ENCODE peak calls at places on chromosomes 4 and X, in ten cellular contexts. W is NCI-H2081, H is endodermal cell, Y is RPMI7951, M is putamen, G is ascending aorta, E is choroid plexus epithelial cell, V is AG08396, B is osteocyte, C is OCI-M1. A is an unnamed sample.

GRCh38 chr4:86359944-86360478 is at the start of gene MAPK10:
- DNase-seq in Y (peak; percentile 70), W (peak; percentile 93), C (peak; percentile 95), E (peak; percentile 96), M (peak; percentile 98), V (no peak), B (no peak), G (peak; percentile 72), H (peak; percentile 73), A (peak; percentile 59)

GRCh38 chr4:141540643-141541042 is 95.7 kb upstream of the IL15 start:
- DNase-seq in V (no peak), B (no peak), E (peak; percentile 60), W (no peak), M (no peak), G (no peak), H (no peak), Y (no peak), C (no peak), A (no peak)

GRCh38 chr4:47945930-47946726 is 31.7 kb upstream of the NFXL1 start:
- DNase-seq in W (no peak), M (no peak), H (no peak), Y (no peak), B (no peak), C (no peak), G (no peak), E (peak; percentile 9), V (no peak), A (no peak)

GRCh38 chr4:22787753-22788389 is 95.1 kb downstream of the GBA3 start:
- DNase-seq in Y (no peak), V (no peak), E (no peak), M (no peak), G (no peak), B (no peak), C (no peak), H (no peak), W (no peak), A (no peak)

GRCh38 chrX:121191779-121192178 is 144.4 kb downstream of the GLUD2 start:
- DNase-seq in Y (no peak), E (no peak), B (no peak), W (no peak), H (no peak), M (no peak), V (no peak), C (no peak), G (no peak), A (no peak)

GRCh38 chr4:54659213-54660144 is 1.7 kb downstream of the KIT start:
- DNase-seq in E (peak; percentile 53), B (no peak), W (peak; percentile 34), Y (peak; percentile 5), H (peak; percentile 60), M (no peak), C (peak; percentile 71), V (no peak), G (no peak), A (no peak)

GRCh38 chr4:162644346-162644745 is 480.5 kb upstream of the FSTL5 start:
- DNase-seq in H (no peak), V (no peak), E (peak; percentile 55), B (no peak), C (no peak), G (no peak), Y (no peak), M (no peak), W (no peak), A (no peak)

GRCh38 chr4:17490575-17491059 is 21.3 kb downstream of the QDPR start:
- DNase-seq in H (no peak), C (no peak), E (no peak), Y (no peak), G (no peak), B (no peak), W (peak; percentile 68), M (no peak), V (no peak), A (no peak)

GRCh38 chr4:11805837-11806236 is 377.1 kb upstream of the HS3ST1 start:
- DNase-seq in Y (peak; percentile 0), W (peak; percentile 58), B (no peak), M (peak; percentile 13), V (no peak), H (no peak), C (peak; percentile 71), E (peak; percentile 40), G (no peak), A (no peak)

GRCh38 chrX:149682956-149683947 is 28.6 kb upstream of the MAGEA11 start:
- DNase-seq in Y (no peak), E (no peak), V (no peak), G (no peak), H (peak; percentile 77), B (no peak), W (no peak), M (no peak), C (no peak), A (no peak)

GRCh38 chr4:125041372-125041930 is 273.3 kb upstream of the FAT4 start:
- DNase-seq in W (no peak), M (no peak), Y (no peak), H (no peak), V (no peak), E (peak; percentile 49), C (no peak), B (no peak), G (no peak), A (no peak)

GRCh38 chr4:104494822-104495559 is at the start of gene CXXC4:
- DNase-seq in W (peak; percentile 85), M (peak; percentile 89), Y (peak; percentile 23), C (peak; percentile 88), B (no peak), E (peak; percentile 40), V (peak; percentile 37), G (peak; percentile 74), H (peak; percentile 92), A (peak; percentile 80)

GRCh38 chr4:2891294-2891693 is 47.6 kb downstream of the ADD1 start:
- DNase-seq in V (no peak), Y (peak; percentile 9), G (no peak), E (peak; percentile 72), M (no peak), H (no peak), W (no peak), B (no peak), C (peak; percentile 25), A (no peak)

GRCh38 chr4:79987401-79987800 is 85.6 kb downstream of the ANTXR2 start:
- DNase-seq in E (peak; percentile 34), G (no peak), Y (no peak), C (no peak), B (no peak), M (no peak), H (no peak), W (no peak), V (no peak), A (no peak)

GRCh38 chrX:2474280-2474962 is 26.4 kb downstream of the DHRSX start:
- DNase-seq in C (no peak), G (no peak), V (no peak), E (no peak), Y (no peak), H (peak; percentile 69), B (no peak), M (no peak), W (no peak), A (no peak)

GRCh38 chr4:40613456-40613855 is 16.2 kb downstream of the RBM47 start:
- DNase-seq in E (peak; percentile 54), M (no peak), C (no peak), W (no peak), V (no peak), G (no peak), B (no peak), H (no peak), Y (no peak), A (no peak)

GRCh38 chr4:44632089-44632488 is 19.3 kb downstream of the YIPF7 start:
- DNase-seq in W (no peak), Y (no peak), H (no peak), E (peak; percentile 5), M (no peak), V (no peak), B (no peak), C (peak; percentile 40), G (no peak), A (no peak)

GRCh38 chr4:89021678-89022077 is 35.3 kb downstream of the FAM13A start:
- DNase-seq in H (no peak), V (no peak), B (no peak), C (peak; percentile 14), M (no peak), G (no peak), W (no peak), E (no peak), Y (no peak), A (no peak)

GRCh38 chr4:88818650-88819470 is 121.2 kb upstream of the NAP1L5 start:
- DNase-seq in W (peak; percentile 80), E (peak; percentile 75), G (no peak), C (peak; percentile 56), H (peak; percentile 79), V (peak; percentile 3), M (no peak), B (no peak), Y (peak; percentile 33), A (peak; percentile 34)

GRCh38 chr4:167578906-167579305 is 344.6 kb upstream of the SPOCK3 start:
- DNase-seq in E (no peak), B (no peak), W (peak; percentile 7), G (no peak), C (peak; percentile 61), V (no peak), Y (peak; percentile 1), M (no peak), H (no peak), A (no peak)

GRCh38 chr4:102759835-102760644 is 728 bp downstream of the MANBA start:
- DNase-seq in B (no peak), C (peak; percentile 85), W (peak; percentile 22), H (peak; percentile 57), V (peak; percentile 40), E (peak; percentile 58), G (peak; percentile 73), M (peak; percentile 51), Y (peak; percentile 34), A (no peak)

GRCh38 chr4:152771736-152772533 is 7.6 kb downstream of the TIGD4 start:
- DNase-seq in W (no peak), B (no peak), V (no peak), G (no peak), M (no peak), Y (no peak), E (no peak), H (no peak), C (peak; percentile 32), A (no peak)

GRCh38 chr4:86934147-86934771 is 552 bp upstream of the AFF1 start:
- DNase-seq in Y (no peak), B (no peak), C (peak; percentile 73), E (peak; percentile 26), W (no peak), H (peak; percentile 65), V (no peak), G (no peak), M (no peak), A (no peak)

GRCh38 chr4:106444557-106444956 is 76.0 kb upstream of the GIMD1 start:
- DNase-seq in Y (no peak), W (no peak), M (no peak), C (no peak), G (no peak), E (peak; percentile 60), B (no peak), V (no peak), H (no peak), A (no peak)

GRCh38 chr4:87317527-87317926 is 5.2 kb downstream of the HSD17B13 start:
- DNase-seq in C (no peak), V (no peak), H (no peak), Y (no peak), W (no peak), E (peak; percentile 48), G (no peak), B (no peak), M (no peak), A (no peak)

GRCh38 chr4:1191621-1192020 is 19.2 kb upstream of the SPON2 start:
- DNase-seq in M (no peak), Y (no peak), E (no peak), H (peak; percentile 33), B (peak; percentile 60), V (no peak), G (peak; percentile 62), C (no peak), W (no peak), A (no peak)

GRCh38 chr4:10640535-10641159 is 43.9 kb downstream of the CLNK start:
- DNase-seq in C (no peak), G (no peak), H (no peak), W (peak; percentile 15), Y (no peak), E (peak; percentile 51), M (peak; percentile 26), V (no peak), B (no peak), A (peak; percentile 34)

GRCh38 chrX:9587551-9588096 is 122.8 kb downstream of the TBL1X start:
- DNase-seq in W (no peak), B (no peak), E (peak; percentile 24), H (no peak), Y (no peak), M (no peak), C (no peak), V (no peak), G (no peak), A (no peak)

A was measured in heart left ventricle.